ENCODE peak calls at places on chromosomes 12 and 14, in eight cellular contexts. K is gastrocnemius medialis; Q is fibroblast of the aortic adventitia; V is SK-MEL-5; R is ecto neural progenitor cell; J is neural crest cell; W is GM03348; A is activated CD4-positive, CD25-positive, alpha-beta regulatory T cell. F is an unnamed sample.

GRCh38 chr12:39571351-39571750 is 48.3 kb downstream of the ABCD2 start:
- DNase-seq in Q (no peak), K (no peak), V (no peak), W (no peak), R (no peak), A (no peak), J (no peak), F (no peak)

GRCh38 chr14:63563370-63564026 is 20.3 kb upstream of the PPP2R5E start:
- DNase-seq in K (no peak), A (no peak), Q (peak), J (no peak), R (no peak), W (no peak), V (peak), F (no peak)

GRCh38 chr14:35352274-35353233 is 52.0 kb downstream of the NFKBIA start:
- DNase-seq in V (no peak), K (no peak), W (no peak), Q (no peak), R (no peak), J (no peak), A (no peak), F (peak)

GRCh38 chr12:4034926-4035325 is 161.7 kb upstream of the PARP11 start:
- DNase-seq in R (no peak), K (no peak), J (no peak), V (no peak), Q (no peak), W (no peak), A (no peak), F (no peak)

GRCh38 chr14:99602788-99603415 is 1.1 kb downstream of the CCDC85C start:
- DNase-seq in R (no peak), A (no peak), V (no peak), K (no peak), J (no peak), Q (no peak), W (no peak), F (no peak)

GRCh38 chr14:96253140-96253539 is 2.9 kb upstream of the BDKRB1 start:
- DNase-seq in J (no peak), Q (peak), W (peak), R (no peak), A (no peak), K (no peak), V (no peak), F (no peak)

GRCh38 chr14:74667758-74668157 is 45.1 kb downstream of the AREL1 start:
- DNase-seq in R (no peak), J (no peak), W (peak), K (no peak), A (no peak), Q (peak), V (no peak), F (no peak)

GRCh38 chr14:74524076-74524812 is 30.7 kb downstream of the ISCA2 start:
- DNase-seq in J (no peak), K (no peak), W (peak), R (no peak), A (no peak), V (no peak), Q (peak), F (no peak)

GRCh38 chr14:92944976-92945375 is 22.0 kb downstream of the CHGA start:
- DNase-seq in Q (no peak), K (no peak), V (no peak), A (no peak), R (no peak), W (no peak), J (no peak), F (no peak)

GRCh38 chr12:133233006-133233405 is 2.7 kb downstream of the ANHX start:
- DNase-seq in Q (no peak), J (no peak), R (no peak), A (no peak), K (no peak), W (no peak), V (no peak), F (no peak)

GRCh38 chr12:57479043-57479375 is 657 bp downstream of the ARHGAP9 start:
- DNase-seq in Q (no peak), R (no peak), K (no peak), A (no peak), J (no peak), W (no peak), V (no peak), F (no peak)

GRCh38 chr12:75270157-75270556 is 60.0 kb downstream of the CAPS2 start:
- DNase-seq in R (no peak), Q (no peak), V (no peak), W (no peak), A (no peak), K (no peak), J (no peak), F (no peak)

GRCh38 chr14:72503696-72504368 is 390.1 kb downstream of the DPF3 start:
- DNase-seq in A (no peak), Q (peak), R (no peak), W (no peak), K (no peak), J (no peak), V (no peak), F (no peak)

GRCh38 chr12:65557425-65558167 is 266.7 kb upstream of the HMGA2 start:
- DNase-seq in W (no peak), R (no peak), A (no peak), Q (peak), V (peak), K (no peak), J (no peak), F (no peak)

GRCh38 chr14:49623941-49624806 is 3.6 kb downstream of the MGAT2 start:
- DNase-seq in A (no peak), K (no peak), W (no peak), R (no peak), J (no peak), Q (no peak), V (no peak), F (no peak)

GRCh38 chr14:23481992-23482813 is 12.7 kb downstream of the NGDN start:
- DNase-seq in A (no peak), W (no peak), K (no peak), V (no peak), Q (no peak), R (no peak), J (no peak), F (no peak)

GRCh38 chr12:52521175-52521574 is 981 bp upstream of the KRT5 start:
- DNase-seq in K (no peak), V (no peak), J (no peak), A (no peak), R (peak), W (no peak), Q (no peak), F (no peak)

GRCh38 chr12:6664902-6665301 is 2.0 kb upstream of the ING4 start:
- DNase-seq in K (no peak), Q (no peak), V (no peak), W (no peak), A (no peak), J (no peak), R (no peak), F (no peak)

GRCh38 chr14:80584638-80585505 is 356.7 kb downstream of the CEP128 start:
- DNase-seq in J (no peak), V (no peak), W (no peak), A (no peak), R (no peak), K (no peak), Q (no peak), F (no peak)

GRCh38 chr14:52730708-52731111 is 744 bp downstream of the STYX start:
- DNase-seq in K (no peak), R (no peak), W (no peak), A (no peak), J (no peak), V (peak), Q (peak), F (no peak)

GRCh38 chr12:120738252-120739030 is 12.8 kb downstream of the ACADS start:
- DNase-seq in R (no peak), J (no peak), Q (no peak), W (no peak), V (no peak), K (peak), A (no peak), F (no peak)

GRCh38 chr14:79363291-79363690 is 848.0 kb downstream of the DIO2 start:
- DNase-seq in Q (no peak), J (no peak), A (no peak), K (no peak), R (no peak), W (no peak), V (peak), F (no peak)

GRCh38 chr12:124410354-124411175 is 115.7 kb downstream of the RFLNA start:
- DNase-seq in V (no peak), R (peak), Q (no peak), A (no peak), J (no peak), W (no peak), K (peak), F (no peak)

GRCh38 chr12:87425942-87426554 is 603.2 kb downstream of the C12orf50 start:
- DNase-seq in V (no peak), K (no peak), Q (no peak), A (no peak), J (no peak), W (no peak), R (no peak), F (no peak)

GRCh38 chr12:54300732-54301427 is at the start of gene NFE2:
- DNase-seq in R (peak), A (no peak), V (peak), K (peak), W (peak), J (peak), Q (peak), F (peak)

F was measured in GDM1.